ENCODE peak calls at places on chromosomes 16 and 17, in nine cellular contexts. N is body of pancreas, H is hepatocyte, T is mesendoderm, G is right atrium auricular region, F is cardiac fibroblast, W is AG10803, U is tibial artery, S is PC-9. E is an unnamed sample.

GRCh38 chr16:89599451-89599858 is 14.0 kb upstream of the DPEP1 start:
- DNase-seq in U (no peak), T (peak), N (peak), H (peak), G (no peak), F (no peak), S (peak), W (no peak), E (peak)

GRCh38 chr16:89176147-89176690 is 4.7 kb downstream of the CDH15 start:
- DNase-seq in W (no peak), U (no peak), N (no peak), F (no peak), T (no peak), H (no peak), G (no peak), S (no peak), E (no peak)

GRCh38 chr16:79623076-79623475 is 22.5 kb upstream of the MAF start:
- DNase-seq in W (no peak), S (no peak), U (no peak), T (no peak), N (no peak), G (no peak), H (no peak), F (no peak), E (no peak)

GRCh38 chr17:52035336-52035915 is 123.1 kb downstream of the CA10 start:
- DNase-seq in U (no peak), S (no peak), H (no peak), F (no peak), T (no peak), G (no peak), W (no peak), N (no peak), E (no peak)

GRCh38 chr16:17497648-17498047 is 26.9 kb upstream of the XYLT1 start:
- DNase-seq in U (no peak), S (no peak), F (no peak), N (no peak), G (no peak), W (peak), T (no peak), H (no peak), E (no peak)

GRCh38 chr16:20971420-20971819 is 70.8 kb downstream of the LYRM1 start:
- DNase-seq in U (no peak), S (no peak), W (no peak), G (no peak), F (no peak), N (no peak), T (no peak), H (no peak), E (no peak)

GRCh38 chr17:76036497-76037380 is 9.6 kb upstream of the EVPL start:
- DNase-seq in U (no peak), F (peak), S (no peak), H (no peak), T (no peak), W (no peak), G (no peak), N (peak), E (no peak)

GRCh38 chr16:74288065-74288464 is 8.5 kb upstream of the PSMD7 start:
- DNase-seq in S (no peak), U (no peak), N (no peak), F (no peak), W (no peak), T (no peak), H (no peak), G (no peak), E (no peak)

GRCh38 chr17:47615766-47616424 is 33.8 kb upstream of the KPNB1 start:
- DNase-seq in U (no peak), W (peak), T (peak), N (no peak), H (peak), F (peak), G (no peak), S (no peak), E (no peak)

GRCh38 chr17:7982666-7983065 is 19.7 kb upstream of the GUCY2D start:
- DNase-seq in G (no peak), T (no peak), U (no peak), H (no peak), S (no peak), N (no peak), W (peak), F (peak), E (peak)

GRCh38 chr17:69084911-69085310 is 24.2 kb upstream of the ABCA9 start:
- DNase-seq in T (peak), N (peak), U (no peak), F (no peak), G (no peak), H (peak), W (no peak), S (no peak), E (peak)

GRCh38 chr16:29761882-29762281 is 16.1 kb upstream of the C16orf54 start:
- DNase-seq in N (no peak), S (no peak), H (no peak), W (no peak), T (peak), F (no peak), U (no peak), G (no peak), E (no peak)

GRCh38 chr17:21357696-21358095 is 18.5 kb upstream of the KCNJ12 start:
- DNase-seq in T (peak), W (no peak), S (no peak), N (no peak), F (no peak), U (no peak), G (no peak), H (no peak), E (no peak)

GRCh38 chr16:13049688-13050087 is 148.3 kb downstream of the SHISA9 start:
- DNase-seq in H (no peak), F (no peak), N (no peak), W (no peak), S (no peak), G (no peak), U (no peak), T (no peak), E (no peak)

GRCh38 chr17:21075739-21076085 is 32.9 kb upstream of the USP22 start:
- DNase-seq in N (no peak), S (no peak), F (no peak), W (no peak), T (no peak), G (no peak), U (no peak), H (no peak), E (no peak)

GRCh38 chr17:1076982-1077302 is 80.0 kb downstream of the TIMM22 start:
- DNase-seq in W (no peak), F (no peak), S (no peak), N (no peak), T (no peak), H (no peak), U (no peak), G (no peak), E (no peak)

GRCh38 chr16:89406277-89406888 is 84.0 kb downstream of the ANKRD11 start:
- DNase-seq in N (peak), H (no peak), U (no peak), F (no peak), W (no peak), G (no peak), S (no peak), T (no peak), E (no peak)

GRCh38 chr17:82237083-82237745 is 8.4 kb downstream of the SLC16A3 start:
- DNase-seq in N (no peak), U (no peak), F (no peak), S (no peak), T (no peak), G (no peak), W (no peak), H (no peak), E (no peak)

GRCh38 chr16:70685938-70686375 is at the start of gene MTSS2:
- DNase-seq in U (peak), W (peak), S (peak), H (peak), G (peak), N (peak), F (peak), T (peak), E (peak)

GRCh38 chr16:19481291-19481690 is 40.6 kb downstream of the GDE1 start:
- DNase-seq in H (no peak), S (no peak), T (no peak), W (peak), F (peak), N (no peak), U (no peak), G (no peak), E (no peak)

GRCh38 chr16:56258508-56259424 is 67.5 kb downstream of the GNAO1 start:
- DNase-seq in W (no peak), G (no peak), N (no peak), T (no peak), H (no peak), U (no peak), S (no peak), F (no peak), E (no peak)

GRCh38 chr17:54900457-54901229 is at the start of gene TOM1L1:
- DNase-seq in G (peak), W (peak), F (peak), N (peak), U (peak), S (peak), T (peak), H (peak), E (peak)

GRCh38 chr16:47258874-47259461 is 115.2 kb upstream of the NETO2 start:
- DNase-seq in H (no peak), F (peak), T (peak), S (no peak), N (no peak), U (no peak), G (no peak), W (peak), E (no peak)

GRCh38 chr17:27082775-27083154 is 211.1 kb upstream of the WSB1 start:
- DNase-seq in H (no peak), U (no peak), W (no peak), G (no peak), S (no peak), F (no peak), N (no peak), T (no peak), E (no peak)

GRCh38 chr17:32100971-32101631 is 41.2 kb upstream of the RHOT1 start:
- DNase-seq in W (no peak), N (peak), T (no peak), G (no peak), S (peak), H (no peak), U (no peak), F (no peak), E (no peak)

GRCh38 chr17:55772086-55772485 is 21.2 kb downstream of the PCTP start:
- DNase-seq in H (no peak), T (no peak), N (no peak), F (no peak), G (no peak), W (no peak), U (no peak), S (no peak), E (no peak)

DNA sequence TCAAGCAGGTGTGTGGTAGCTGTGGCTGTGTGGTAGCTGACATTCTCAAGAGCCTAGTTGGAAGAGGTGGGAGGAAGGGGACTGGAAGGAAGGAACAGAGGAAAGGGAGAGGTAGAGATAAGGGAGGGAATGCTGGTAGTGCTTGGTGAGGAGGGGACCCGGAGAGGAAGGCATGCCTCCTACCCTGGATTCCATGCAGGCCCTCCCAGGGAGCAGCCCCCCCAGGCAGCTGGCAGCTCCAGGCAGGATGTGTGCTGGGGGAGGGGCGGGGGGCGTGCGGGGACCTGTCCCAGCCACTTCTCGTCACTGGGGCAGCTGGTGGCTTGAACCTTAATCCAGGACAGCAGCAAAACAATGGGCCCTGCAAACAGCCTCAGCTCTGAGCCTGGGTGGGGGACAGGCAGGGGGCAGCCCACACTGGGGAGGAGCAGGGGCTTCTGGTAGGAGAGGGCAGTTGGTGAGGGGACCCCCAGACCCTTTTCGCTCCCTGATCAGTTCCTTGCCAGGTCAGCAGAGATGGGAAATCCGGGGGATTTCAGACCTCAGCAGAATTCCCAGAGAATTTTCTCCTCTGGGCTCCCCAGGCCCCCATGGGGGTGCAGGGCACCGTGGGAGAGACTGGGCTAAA is 27.1 kb downstream of the ARHGAP23 start:
- DNase-seq in T (peak), U (no peak), S (no peak), G (no peak), W (no peak), F (peak), H (no peak), N (no peak), E (peak)
- H3K4me3 ChIP-seq in T (no peak), U (no peak), S (peak), G (peak), W (peak), F (peak), H (no peak), N (no peak), E (peak)

DNA sequence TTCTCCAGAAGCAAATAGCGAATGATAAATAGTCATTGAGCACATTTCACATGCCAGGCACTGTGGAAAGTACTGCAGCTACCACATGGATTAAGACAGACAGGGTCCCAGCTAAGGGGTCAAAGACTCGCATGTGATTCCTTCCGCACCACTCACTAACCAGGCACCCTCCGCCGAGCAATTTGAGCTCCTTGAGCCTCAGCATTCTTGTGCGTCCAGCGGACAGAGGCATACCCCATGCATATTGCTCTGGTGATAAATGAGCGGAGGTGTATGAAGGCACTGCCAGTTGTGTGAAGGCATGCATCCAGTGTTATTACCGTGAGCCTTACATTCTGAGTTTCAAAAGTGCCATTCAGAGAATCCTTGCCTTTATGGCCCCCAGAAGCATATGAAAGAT is 358.7 kb downstream of the HS3ST4 start:
- DNase-seq in F (no peak), S (no peak), T (peak), G (no peak), N (no peak), U (no peak), H (no peak), W (no peak), E (no peak)
- H3K4me3 ChIP-seq in F (no peak), S (no peak), T (no peak), G (no peak), N (no peak), U (no peak), H (no peak), W (no peak), E (no peak)

GRCh38 chr17:28578246-28579195 is 1.8 kb upstream of the ALDOC start:
- DNase-seq in F (no peak), W (no peak), S (no peak), N (no peak), T (no peak), G (no peak), H (no peak), U (no peak), E (no peak)

GRCh38 chr17:28574536-28574935 is 2.2 kb downstream of the ALDOC start:
- DNase-seq in W (no peak), S (no peak), U (no peak), N (no peak), G (no peak), F (no peak), T (no peak), H (no peak), E (no peak)

GRCh38 chr17:28575126-28575795 is 1.4 kb downstream of the ALDOC start:
- DNase-seq in G (peak), T (peak), N (no peak), U (no peak), F (peak), W (no peak), H (no peak), S (no peak), E (no peak)

GRCh38 chr17:28577466-28577824 is 750 bp upstream of the ALDOC start:
- DNase-seq in T (no peak), U (no peak), F (no peak), H (no peak), N (no peak), S (no peak), G (no peak), W (no peak), E (no peak)

DNA sequence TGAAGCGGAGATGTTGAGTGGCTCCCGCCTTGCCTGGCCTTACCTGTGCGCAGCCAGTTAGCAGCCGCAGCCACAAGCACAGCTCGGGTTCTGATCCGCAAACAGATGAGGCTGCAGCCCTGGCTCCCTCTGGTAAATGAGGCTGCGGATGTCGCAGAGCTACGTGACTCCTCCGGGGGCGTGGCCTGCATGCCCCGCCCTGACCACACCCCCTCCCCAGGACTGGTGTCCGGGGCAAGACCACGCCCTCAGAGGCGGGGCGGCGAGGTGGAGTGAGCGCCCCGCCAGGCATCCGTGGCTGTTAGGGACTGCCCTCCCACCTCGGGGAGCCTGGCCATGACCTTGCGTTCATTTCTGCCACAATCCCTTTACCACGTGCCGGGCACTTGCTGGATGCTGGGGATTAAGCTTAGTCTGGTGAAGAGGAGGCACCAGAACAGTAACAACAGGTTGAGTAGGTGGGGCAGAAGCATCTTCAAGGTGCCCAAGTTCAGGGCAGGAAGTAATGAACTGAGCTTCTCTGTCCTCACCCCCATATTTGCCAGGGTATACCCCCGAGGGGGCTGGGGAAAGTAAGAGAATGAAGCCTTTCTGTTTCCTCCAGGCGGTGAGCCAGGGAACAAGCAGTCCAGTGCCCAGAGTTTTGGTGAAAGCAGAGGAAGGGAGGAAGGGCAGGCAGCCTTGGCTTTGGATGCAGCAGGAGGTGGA is at the start of gene ALDOC:
- DNase-seq in N (peak), U (peak), W (peak), H (peak), T (peak), F (peak), G (peak), S (peak), E (peak)
- H3K4me3 ChIP-seq in N (no peak), U (peak), W (peak), H (no peak), T (no peak), F (peak), G (peak), S (no peak), E (no peak)

GRCh38 chr16:25108054-25108453 is 3.5 kb upstream of the LCMT1 start:
- DNase-seq in H (no peak), F (no peak), U (no peak), N (no peak), G (no peak), T (peak), S (peak), W (no peak), E (peak)

GRCh38 chr16:25107466-25107792 is 4.1 kb upstream of the LCMT1 start:
- DNase-seq in G (no peak), W (no peak), U (no peak), S (no peak), N (no peak), H (no peak), T (no peak), F (no peak), E (no peak)

GRCh38 chr16:25109643-25110042 is 1.9 kb upstream of the LCMT1 start:
- DNase-seq in U (peak), W (peak), T (no peak), S (peak), F (peak), N (peak), H (peak), G (peak), E (no peak)

GRCh38 chr16:25110392-25110947 is 1.1 kb upstream of the LCMT1 start:
- DNase-seq in H (no peak), G (no peak), N (no peak), W (no peak), U (no peak), F (no peak), T (no peak), S (no peak), E (no peak)

DNA sequence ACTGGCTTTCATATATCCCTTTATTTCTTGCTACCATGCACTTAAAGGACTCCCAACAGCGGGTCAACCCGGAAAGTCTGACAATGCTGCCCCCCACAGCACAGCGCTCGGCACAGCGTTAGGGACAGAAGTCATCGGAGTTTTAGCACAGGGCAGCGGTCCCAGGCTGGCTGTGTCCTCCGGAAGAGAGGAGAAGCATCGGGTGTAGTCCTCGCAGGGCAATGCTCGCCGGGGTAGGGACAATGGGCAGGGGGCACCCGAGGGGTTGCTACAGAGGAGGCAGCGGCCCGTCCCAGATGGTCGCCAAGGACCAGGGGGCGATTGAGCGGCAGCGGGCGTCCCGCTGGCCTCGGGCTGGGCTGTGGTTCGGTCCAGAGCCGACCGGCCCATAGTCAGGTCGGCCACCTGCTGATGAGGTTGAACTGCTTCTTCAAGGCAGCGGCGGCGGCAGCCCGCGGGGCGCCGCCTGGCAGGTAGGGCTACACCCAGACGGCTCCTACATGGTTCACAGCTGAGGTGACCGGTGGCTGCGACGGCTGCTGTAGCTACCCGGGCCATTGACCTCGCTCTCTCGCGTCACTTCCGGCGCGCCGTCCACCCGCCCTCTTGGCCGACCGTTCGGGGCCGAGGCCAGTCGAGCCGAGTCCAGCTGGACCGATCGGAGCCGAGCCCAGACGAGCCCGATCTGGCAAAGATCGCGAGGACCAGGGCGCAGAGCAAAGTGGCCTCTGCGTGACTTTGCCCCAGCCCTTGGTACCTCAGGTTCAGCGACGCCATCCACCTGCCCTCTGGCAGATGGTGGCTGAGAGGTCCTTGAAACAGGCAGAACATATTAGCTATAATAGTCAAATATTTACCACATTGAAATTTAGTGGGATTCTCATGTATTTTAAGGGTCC is 4.7 kb upstream of the LCMT1 start:
- DNase-seq in U (peak), N (peak), T (peak), G (peak), W (peak), S (peak), H (peak), F (peak), E (peak)
- H3K4me3 ChIP-seq in U (peak), N (peak), T (peak), G (peak), W (peak), S (peak), H (peak), F (peak), E (peak)

GRCh38 chr17:29758255-29758654 is 135.5 kb upstream of the CORO6 start:
- DNase-seq in N (no peak), S (no peak), W (no peak), G (no peak), F (no peak), T (no peak), U (no peak), H (no peak), E (no peak)
- H3K4me3 ChIP-seq in N (no peak), S (no peak), W (no peak), G (no peak), F (peak), T (no peak), U (no peak), H (no peak), E (no peak)

GRCh38 chr17:28500712-28501379 is 5.3 kb upstream of the FOXN1 start:
- DNase-seq in G (no peak), F (no peak), T (no peak), H (no peak), U (no peak), W (no peak), S (no peak), N (no peak), E (peak)
- H3K4me3 ChIP-seq in G (no peak), F (no peak), T (no peak), H (no peak), U (no peak), W (no peak), S (no peak), N (no peak), E (peak)

E was measured in WERI-Rb-1.